ENCODE peak calls at places on chromosome 20, in eight cellular contexts. One of them, this sample, is unnamed.

GRCh38 chr20:17633221-17633849 is 48.7 kb downstream of the RRBP1 start:
- DNase-seq in Right ventricle myocardium inferior: peak
- DNase-seq in GM18507: no peak
- DNase-seq in amniotic epithelial cell: no peak
- DNase-seq in RCC 7860: no peak
- DNase-seq in LoVo: no peak
- DNase-seq in choroid plexus epithelial cell: no peak
- DNase-seq in psoas muscle: no peak
- DNase-seq in this sample: no peak

GRCh38 chr20:49424536-49424935 is 57.9 kb downstream of the KCNB1 start:
- DNase-seq in choroid plexus epithelial cell: no peak
- DNase-seq in psoas muscle: peak
- DNase-seq in LoVo: no peak
- DNase-seq in RCC 7860: no peak
- DNase-seq in amniotic epithelial cell: no peak
- DNase-seq in GM18507: no peak
- DNase-seq in Right ventricle myocardium inferior: no peak
- DNase-seq in this sample: no peak

GRCh38 chr20:56793916-56794315 is 164.8 kb downstream of the TFAP2C start:
- DNase-seq in GM18507: no peak
- DNase-seq in LoVo: no peak
- DNase-seq in choroid plexus epithelial cell: no peak
- DNase-seq in amniotic epithelial cell: no peak
- DNase-seq in RCC 7860: no peak
- DNase-seq in psoas muscle: no peak
- DNase-seq in Right ventricle myocardium inferior: no peak
- DNase-seq in this sample: no peak

GRCh38 chr20:59939052-59939878 is 840 bp downstream of the PPP1R3D start:
- DNase-seq in choroid plexus epithelial cell: peak
- DNase-seq in psoas muscle: peak
- DNase-seq in amniotic epithelial cell: peak
- DNase-seq in RCC 7860: no peak
- DNase-seq in Right ventricle myocardium inferior: no peak
- DNase-seq in LoVo: no peak
- DNase-seq in GM18507: no peak
- DNase-seq in this sample: peak

GRCh38 chr20:30168025-30168799 is 1089.3 kb upstream of the DEFB115 start:
- DNase-seq in RCC 7860: no peak
- DNase-seq in Right ventricle myocardium inferior: peak
- DNase-seq in amniotic epithelial cell: no peak
- DNase-seq in psoas muscle: no peak
- DNase-seq in GM18507: no peak
- DNase-seq in choroid plexus epithelial cell: no peak
- DNase-seq in LoVo: no peak
- DNase-seq in this sample: no peak

GRCh38 chr20:3874194-3874824 is 14.9 kb upstream of the PANK2 start:
- DNase-seq in choroid plexus epithelial cell: peak
- DNase-seq in LoVo: no peak
- DNase-seq in amniotic epithelial cell: no peak
- DNase-seq in Right ventricle myocardium inferior: no peak
- DNase-seq in GM18507: no peak
- DNase-seq in RCC 7860: no peak
- DNase-seq in psoas muscle: no peak
- DNase-seq in this sample: no peak

GRCh38 chr20:3420211-3420707 is 12.8 kb upstream of the DNAAF9 start:
- DNase-seq in choroid plexus epithelial cell: peak
- DNase-seq in LoVo: peak
- DNase-seq in Right ventricle myocardium inferior: no peak
- DNase-seq in RCC 7860: no peak
- DNase-seq in psoas muscle: peak
- DNase-seq in GM18507: peak
- DNase-seq in amniotic epithelial cell: peak
- DNase-seq in this sample: peak

GRCh38 chr20:7856756-7857155 is 83.5 kb downstream of the HAO1 start:
- DNase-seq in Right ventricle myocardium inferior: no peak
- DNase-seq in RCC 7860: peak
- DNase-seq in GM18507: no peak
- DNase-seq in amniotic epithelial cell: peak
- DNase-seq in LoVo: peak
- DNase-seq in choroid plexus epithelial cell: peak
- DNase-seq in psoas muscle: no peak
- DNase-seq in this sample: peak

GRCh38 chr20:58523916-58524315 is 8.7 kb upstream of the APCDD1L start:
- DNase-seq in LoVo: no peak
- DNase-seq in psoas muscle: no peak
- DNase-seq in choroid plexus epithelial cell: peak
- DNase-seq in amniotic epithelial cell: peak
- DNase-seq in RCC 7860: peak
- DNase-seq in Right ventricle myocardium inferior: no peak
- DNase-seq in GM18507: no peak
- DNase-seq in this sample: peak

GRCh38 chr20:40319741-40320499 is 369.1 kb downstream of the MAFB start:
- DNase-seq in LoVo: no peak
- DNase-seq in GM18507: no peak
- DNase-seq in choroid plexus epithelial cell: no peak
- DNase-seq in amniotic epithelial cell: no peak
- DNase-seq in psoas muscle: no peak
- DNase-seq in RCC 7860: no peak
- DNase-seq in Right ventricle myocardium inferior: no peak
- DNase-seq in this sample: no peak

GRCh38 chr20:35978041-35978513 is 9.7 kb downstream of the CNBD2 start:
- DNase-seq in amniotic epithelial cell: peak
- DNase-seq in RCC 7860: no peak
- DNase-seq in LoVo: no peak
- DNase-seq in GM18507: no peak
- DNase-seq in choroid plexus epithelial cell: peak
- DNase-seq in psoas muscle: no peak
- DNase-seq in Right ventricle myocardium inferior: no peak
- DNase-seq in this sample: peak

GRCh38 chr20:37451616-37452015 is 69.4 kb upstream of the NNAT start:
- DNase-seq in psoas muscle: no peak
- DNase-seq in LoVo: no peak
- DNase-seq in GM18507: no peak
- DNase-seq in amniotic epithelial cell: no peak
- DNase-seq in choroid plexus epithelial cell: no peak
- DNase-seq in Right ventricle myocardium inferior: no peak
- DNase-seq in RCC 7860: no peak
- DNase-seq in this sample: no peak

GRCh38 chr20:35135867-35136586 is 11.1 kb downstream of the EDEM2 start:
- DNase-seq in psoas muscle: peak
- DNase-seq in choroid plexus epithelial cell: peak
- DNase-seq in Right ventricle myocardium inferior: no peak
- DNase-seq in LoVo: no peak
- DNase-seq in amniotic epithelial cell: peak
- DNase-seq in GM18507: no peak
- DNase-seq in RCC 7860: peak
- DNase-seq in this sample: peak

GRCh38 chr20:34165246-34165645 is 53.2 kb upstream of the EIF2S2 start:
- DNase-seq in RCC 7860: no peak
- DNase-seq in Right ventricle myocardium inferior: no peak
- DNase-seq in psoas muscle: no peak
- DNase-seq in LoVo: no peak
- DNase-seq in GM18507: no peak
- DNase-seq in choroid plexus epithelial cell: peak
- DNase-seq in amniotic epithelial cell: no peak
- DNase-seq in this sample: peak

GRCh38 chr20:50191065-50191565 is 485 bp downstream of the CEBPB start:
- DNase-seq in GM18507: no peak
- DNase-seq in LoVo: peak
- DNase-seq in Right ventricle myocardium inferior: peak
- DNase-seq in RCC 7860: peak
- DNase-seq in amniotic epithelial cell: peak
- DNase-seq in psoas muscle: peak
- DNase-seq in choroid plexus epithelial cell: peak
- DNase-seq in this sample: peak

GRCh38 chr20:32628960-32629530 is 43.9 kb upstream of the NOL4L start:
- DNase-seq in choroid plexus epithelial cell: no peak
- DNase-seq in LoVo: peak
- DNase-seq in Right ventricle myocardium inferior: no peak
- DNase-seq in RCC 7860: no peak
- DNase-seq in GM18507: no peak
- DNase-seq in amniotic epithelial cell: no peak
- DNase-seq in psoas muscle: no peak
- DNase-seq in this sample: no peak

GRCh38 chr20:63374532-63374931 is 13.4 kb upstream of the CHRNA4 start:
- DNase-seq in amniotic epithelial cell: no peak
- DNase-seq in Right ventricle myocardium inferior: no peak
- DNase-seq in LoVo: no peak
- DNase-seq in RCC 7860: no peak
- DNase-seq in choroid plexus epithelial cell: no peak
- DNase-seq in psoas muscle: no peak
- DNase-seq in GM18507: no peak
- DNase-seq in this sample: no peak

GRCh38 chr20:57898332-57898731 is 188.5 kb upstream of the PMEPA1 start:
- DNase-seq in amniotic epithelial cell: no peak
- DNase-seq in choroid plexus epithelial cell: no peak
- DNase-seq in LoVo: no peak
- DNase-seq in RCC 7860: no peak
- DNase-seq in Right ventricle myocardium inferior: no peak
- DNase-seq in psoas muscle: no peak
- DNase-seq in GM18507: no peak
- DNase-seq in this sample: no peak

GRCh38 chr20:31722388-31723281 is at the start of gene BCL2L1:
- DNase-seq in choroid plexus epithelial cell: peak
- DNase-seq in GM18507: no peak
- DNase-seq in RCC 7860: peak
- DNase-seq in Right ventricle myocardium inferior: peak
- DNase-seq in amniotic epithelial cell: peak
- DNase-seq in psoas muscle: peak
- DNase-seq in LoVo: peak
- DNase-seq in this sample: peak